ENCODE peak calls at places on chromosomes 12 and 14, in four cellular contexts. P, L, A and K are unnamed samples.

GRCh38 chr14:79712302-79712950 is 498.9 kb downstream of the DIO2 start:
- DNase-seq in P (no peak), L (no peak), A (no peak), K (no peak)

GRCh38 chr12:7075931-7076330 is 15.4 kb downstream of the C1S start:
- DNase-seq in P (no peak), L (no peak), A (no peak), K (peak)

GRCh38 chr12:40762072-40762471 is 69.8 kb downstream of the CNTN1 start:
- DNase-seq in P (no peak), L (no peak), A (no peak), K (no peak)

GRCh38 chr12:25001311-25001710 is 52.4 kb upstream of the BCAT1 start:
- DNase-seq in P (no peak), L (no peak), A (no peak), K (peak)

GRCh38 chr12:91185437-91185836 is 2.8 kb upstream of the DCN start:
- DNase-seq in P (no peak), L (no peak), A (no peak), K (no peak)

GRCh38 chr12:46430340-46430948 is 57.9 kb upstream of the SLC38A2 start:
- DNase-seq in P (peak), L (peak), A (peak), K (peak)

GRCh38 chr14:89773644-89774316 is 180.8 kb downstream of the EFCAB11 start:
- DNase-seq in P (peak), L (no peak), A (peak), K (peak)

GRCh38 chr12:51642286-51642685 is 51.3 kb downstream of the SCN8A start:
- DNase-seq in P (no peak), L (no peak), A (no peak), K (no peak)

GRCh38 chr14:32077081-32078029 is at the start of gene ARHGAP5:
- DNase-seq in P (peak), L (no peak), A (no peak), K (peak)

GRCh38 chr12:7959278-7960063 is 23.5 kb upstream of the SLC2A3 start:
- DNase-seq in P (peak), L (peak), A (peak), K (no peak)

GRCh38 chr14:100907240-100907639 is 3.7 kb upstream of the RTL1 start:
- DNase-seq in P (no peak), L (no peak), A (no peak), K (no peak)

GRCh38 chr14:38505221-38506095 is 249.6 kb upstream of the CLEC14A start:
- DNase-seq in P (no peak), L (no peak), A (no peak), K (peak)

GRCh38 chr14:91456283-91456682 is 38.7 kb upstream of the CCDC88C start:
- DNase-seq in P (no peak), L (no peak), A (no peak), K (no peak)

GRCh38 chr12:95859344-95859816 is 628 bp downstream of the SNRPF start:
- DNase-seq in P (peak), L (peak), A (no peak), K (peak)

GRCh38 chr12:53518381-53518780 is 11.1 kb upstream of the NPFF start:
- DNase-seq in P (no peak), L (no peak), A (no peak), K (peak)

GRCh38 chr12:84911331-84912190 is 1.0 kb downstream of the SLC6A15 start:
- DNase-seq in P (no peak), L (no peak), A (no peak), K (peak)

GRCh38 chr12:92928431-92928961 is 599 bp downstream of the EEA1 start:
- DNase-seq in P (no peak), L (peak), A (no peak), K (no peak)

GRCh38 chr12:13000935-13001724 is 1.1 kb upstream of the HEBP1 start:
- DNase-seq in P (peak), L (peak), A (no peak), K (peak)

GRCh38 chr14:75438486-75439080 is 10.8 kb downstream of the JDP2 start:
- DNase-seq in P (no peak), L (no peak), A (no peak), K (no peak)

GRCh38 chr14:73662439-73663056 is 17.8 kb downstream of the DNAL1 start:
- DNase-seq in P (peak), L (peak), A (no peak), K (peak)

GRCh38 chr12:84912191-84913142 is at the start of gene SLC6A15:
- DNase-seq in P (no peak), L (no peak), A (no peak), K (peak)

GRCh38 chr12:53476769-53477209 is 22.5 kb downstream of the MAP3K12 start:
- DNase-seq in P (no peak), L (peak), A (no peak), K (no peak)

GRCh38 chr14:102955636-102956035 is 33.2 kb downstream of the AMN start:
- DNase-seq in P (no peak), L (no peak), A (no peak), K (no peak)

GRCh38 chr14:96571311-96571710 is 69.1 kb downstream of the PAPOLA start:
- DNase-seq in P (no peak), L (no peak), A (no peak), K (no peak)

GRCh38 chr12:105672576-105672975 is 342.1 kb downstream of the C12orf75 start:
- DNase-seq in P (no peak), L (no peak), A (no peak), K (no peak)

GRCh38 chr12:94560416-94561221 is 89.7 kb downstream of the TMCC3 start:
- DNase-seq in P (no peak), L (no peak), A (peak), K (peak)

GRCh38 chr14:58272589-58273372 is 25.6 kb upstream of the ARID4A start:
- DNase-seq in P (peak), L (no peak), A (no peak), K (peak)
- TF ChIP-seq BHLHE40 in P (no peak), L (no peak), A (no peak), K (no peak)

GRCh38 chr12:2959194-2959507 is at the start of gene TEAD4:
- DNase-seq in P (peak), L (peak), A (no peak), K (peak)

GRCh38 chr12:2959508-2960431 is 573 bp downstream of the TEAD4 start:
- DNase-seq in P (peak), L (peak), A (no peak), K (peak)

GRCh38 chr12:2960996-2961616 is 1.9 kb downstream of the TEAD4 start:
- DNase-seq in P (no peak), L (no peak), A (no peak), K (peak)

GRCh38 chr12:2961705-2962104 is 2.5 kb downstream of the TEAD4 start:
- DNase-seq in P (peak), L (no peak), A (no peak), K (no peak)

DNA sequence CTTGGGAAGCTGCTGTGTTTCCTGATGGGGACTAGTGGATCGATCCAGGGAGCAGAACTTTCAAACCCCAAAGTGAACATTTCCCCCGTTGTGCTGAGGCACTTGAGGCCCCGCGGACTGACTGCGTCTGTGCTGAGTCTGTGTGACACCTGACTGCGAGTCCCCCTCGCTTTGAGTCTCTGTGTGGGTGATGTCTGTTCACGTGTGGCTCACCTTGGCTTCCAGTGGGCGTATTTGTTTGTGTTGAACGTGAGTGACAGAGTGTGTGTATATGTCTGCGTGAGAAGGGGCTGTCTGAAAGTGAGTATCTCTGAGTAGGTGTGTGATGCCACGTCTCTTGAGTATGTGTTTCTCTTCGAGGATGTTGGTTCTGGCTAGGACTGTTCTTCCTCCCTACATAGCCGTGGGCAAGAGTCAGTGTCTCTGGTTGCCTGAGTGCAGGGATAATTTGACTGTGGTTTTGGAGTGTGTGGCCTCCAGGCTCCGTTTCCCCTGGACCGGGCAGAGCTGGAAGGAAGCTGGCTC is 1.3 kb downstream of the TEAD4 start:
- DNase-seq in P (peak), L (no peak), A (no peak), K (peak)
- H3K9ac ChIP-seq in P (peak), L (peak), A (no peak), K (peak)

DNA sequence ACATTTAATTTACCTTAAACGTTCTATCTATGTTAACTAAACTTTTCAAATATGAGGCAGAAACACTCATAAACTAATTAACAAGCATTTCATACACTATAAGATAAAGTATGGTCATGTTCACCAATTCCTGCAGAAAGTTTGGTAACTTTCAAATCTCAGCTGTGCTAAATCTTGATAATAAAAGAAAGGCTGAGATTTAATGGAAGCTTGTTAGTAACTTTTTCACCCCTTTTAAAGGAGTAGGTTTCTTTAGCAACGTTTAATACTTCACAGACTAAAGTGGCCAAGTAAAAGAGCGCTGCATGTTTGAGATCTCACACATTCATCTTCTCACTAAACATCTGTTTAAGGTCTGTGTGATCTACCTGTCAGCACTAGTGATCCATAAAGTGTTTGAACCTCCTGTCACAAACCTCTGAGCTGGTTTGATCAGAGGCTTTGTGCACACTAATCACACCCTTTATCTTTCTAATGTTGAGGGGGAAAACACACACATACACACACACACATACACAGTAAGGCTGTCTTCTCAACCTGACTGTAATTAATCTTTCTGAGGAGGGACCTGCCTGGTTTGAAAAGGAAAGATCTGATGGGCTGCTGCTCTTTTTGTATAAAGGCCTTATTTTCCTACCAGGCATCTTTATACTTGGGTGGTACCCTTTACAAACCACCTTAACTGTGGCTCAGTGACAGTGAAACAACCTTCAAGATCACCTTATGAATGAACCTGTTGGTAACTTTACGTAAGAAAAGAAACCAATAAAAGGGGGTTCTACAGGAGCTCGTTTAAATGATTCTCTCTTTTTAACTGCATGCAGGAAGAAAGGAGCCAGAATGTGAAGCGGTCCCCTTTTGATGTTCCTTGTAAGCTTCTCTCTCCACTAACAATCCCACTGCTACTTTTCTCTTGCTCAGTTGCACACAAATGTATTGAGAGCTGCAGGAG is 244.2 kb downstream of the SOX5 start:
- DNase-seq in P (no peak), L (no peak), A (no peak), K (no peak)
- TF ChIP-seq BHLHE40 in P (no peak), L (no peak), A (no peak), K (no peak)

GRCh38 chr14:22644305-22644635 is at the start of gene OR6J1:
- DNase-seq in P (no peak), L (no peak), A (no peak), K (no peak)

GRCh38 chr14:22648506-22648905 is 4.4 kb upstream of the OR6J1 start:
- DNase-seq in P (no peak), L (no peak), A (no peak), K (no peak)

GRCh38 chr14:22650960-22651521 is 6.9 kb upstream of the OR6J1 start:
- DNase-seq in P (no peak), L (no peak), A (peak), K (no peak)

GRCh38 chr14:22650046-22650739 is 6.0 kb upstream of the OR6J1 start:
- DNase-seq in P (no peak), L (no peak), A (no peak), K (no peak)

GRCh38 chr14:22646570-22647254 is 2.6 kb upstream of the OR6J1 start:
- DNase-seq in P (no peak), L (no peak), A (no peak), K (peak)
- H3K9ac ChIP-seq in P (no peak), L (no peak), A (no peak), K (no peak)

GRCh38 chr14:80798878-80799277 is 142.7 kb downstream of the CEP128 start:
- DNase-seq in P (no peak), L (no peak), A (no peak), K (no peak)
- TF ChIP-seq BHLHE40 in P (no peak), L (no peak), A (no peak), K (no peak)

GRCh38 chr14:104699426-104699748 is 10.0 kb downstream of the INF2 start:
- DNase-seq in P (no peak), L (no peak), A (no peak), K (no peak)

GRCh38 chr14:104700747-104701215 is 11.4 kb downstream of the INF2 start:
- DNase-seq in P (no peak), L (peak), A (no peak), K (no peak)

GRCh38 chr14:104698688-104699425 is 9.4 kb downstream of the INF2 start:
- DNase-seq in P (no peak), L (no peak), A (no peak), K (no peak)

GRCh38 chr14:104701383-104702076 is 12.1 kb downstream of the INF2 start:
- DNase-seq in P (no peak), L (no peak), A (no peak), K (no peak)

DNA sequence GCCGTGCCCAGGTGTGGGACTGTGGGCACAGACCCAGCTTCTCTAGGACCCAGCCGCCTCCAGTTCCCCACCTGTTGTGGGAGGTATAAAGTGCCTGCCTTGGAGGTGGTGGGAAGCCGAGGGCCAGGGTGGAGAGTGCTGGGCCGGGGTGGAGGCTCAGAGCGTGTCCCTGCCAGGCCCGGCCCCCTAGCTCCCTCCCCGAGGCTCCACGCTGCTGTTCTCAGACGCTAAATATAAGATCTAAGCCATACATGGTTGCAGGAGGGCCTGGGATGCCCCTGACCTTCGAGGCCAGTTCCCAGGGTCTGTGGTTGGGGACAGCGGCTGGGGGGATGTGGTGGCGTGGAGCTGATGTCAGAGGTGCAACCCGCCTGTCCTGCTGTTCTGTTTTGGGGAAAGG is 10.8 kb downstream of the INF2 start:
- DNase-seq in P (no peak), L (peak), A (no peak), K (no peak)
- H3K9ac ChIP-seq in P (no peak), L (peak), A (no peak), K (no peak)

GRCh38 chr12:58917699-58918334 is 2.5 kb downstream of the LRIG3 start:
- DNase-seq in P (no peak), L (no peak), A (no peak), K (no peak)

GRCh38 chr12:58918475-58918874 is 1.8 kb downstream of the LRIG3 start:
- DNase-seq in P (no peak), L (no peak), A (no peak), K (peak)

GRCh38 chr12:58920102-58920955 is at the start of gene LRIG3:
- DNase-seq in P (peak), L (peak), A (no peak), K (peak)

GRCh38 chr12:58920956-58921861 is 905 bp upstream of the LRIG3 start:
- DNase-seq in P (peak), L (no peak), A (no peak), K (no peak)

GRCh38 chr12:58919271-58920101 is 818 bp downstream of the LRIG3 start:
- DNase-seq in P (peak), L (no peak), A (no peak), K (peak)
- TF ChIP-seq BHLHE40 in P (no peak), L (no peak), A (no peak), K (no peak)

GRCh38 chr14:67270354-67270753 is 29.1 kb downstream of the PALS1 start:
- DNase-seq in P (no peak), L (no peak), A (no peak), K (peak)
- H3K9ac ChIP-seq in P (no peak), L (no peak), A (no peak), K (peak)

GRCh38 chr12:11780521-11781101 is 131.1 kb downstream of the ETV6 start:
- DNase-seq in P (no peak), L (no peak), A (peak), K (no peak)
- TF ChIP-seq BHLHE40 in P (no peak), L (no peak), A (peak), K (no peak)

GRCh38 chr14:43165651-43166050 is 1341.4 kb downstream of the FSCB start:
- DNase-seq in P (no peak), L (no peak), A (no peak), K (no peak)

GRCh38 chr14:43169722-43170121 is 1337.4 kb downstream of the FSCB start:
- DNase-seq in P (no peak), L (no peak), A (no peak), K (no peak)

GRCh38 chr14:43172899-43173548 is 1334.1 kb downstream of the FSCB start:
- DNase-seq in P (peak), L (no peak), A (no peak), K (no peak)

GRCh38 chr14:43166163-43166562 is 1340.9 kb downstream of the FSCB start:
- DNase-seq in P (no peak), L (no peak), A (no peak), K (no peak)

DNA sequence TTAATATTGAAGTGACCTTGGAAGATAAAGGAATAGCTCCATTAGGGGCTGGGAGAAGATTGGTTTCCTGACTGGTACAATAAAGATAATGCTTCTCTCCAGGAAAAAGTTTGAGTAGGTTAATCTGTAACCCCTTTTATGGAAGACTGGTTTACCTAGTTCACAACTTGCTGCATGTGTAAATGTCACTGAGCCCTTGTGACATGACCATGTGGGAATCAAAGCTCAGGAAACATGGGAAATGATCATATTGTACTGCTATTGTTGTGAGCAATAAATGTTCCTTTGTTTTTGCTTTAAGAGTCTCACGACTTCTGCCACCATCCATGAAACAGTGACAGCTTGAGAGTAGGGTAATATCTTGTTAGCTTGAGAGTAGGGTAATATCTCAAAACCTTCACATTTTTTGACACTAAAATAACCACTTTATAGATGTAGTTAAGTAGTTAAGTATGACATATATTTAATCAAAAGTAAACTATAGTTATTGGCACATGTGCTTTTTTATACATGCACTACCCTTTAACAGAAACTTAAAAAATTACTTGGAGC is 1338.6 kb downstream of the FSCB start:
- DNase-seq in P (no peak), L (no peak), A (no peak), K (no peak)
- H3K9ac ChIP-seq in P (no peak), L (no peak), A (no peak), K (no peak)